ENCODE peak calls at places on chromosomes 16 and 17, in seven cellular contexts. I is breast epithelium, A is AG04450, G is neural crest cell, P is T-helper 17 cell, U is Daoy, Z is GM04504. S is an unnamed sample.

GRCh38 chr17:30600830-30601494 is 123.8 kb downstream of the GOSR1 start:
- DNase-seq in I (no peak), A (no peak), G (no peak), P (no peak), U (peak; percentile 29), Z (no peak), S (peak; percentile 64)

GRCh38 chr16:23453338-23454052 is 506 bp upstream of the COG7 start:
- DNase-seq in I (no peak), A (no peak), G (no peak), P (no peak), U (no peak), Z (no peak), S (peak; percentile 40)

GRCh38 chr17:44850612-44851011 is 2.9 kb downstream of the HIGD1B start:
- DNase-seq in I (no peak), A (no peak), G (no peak), P (no peak), U (no peak), Z (no peak), S (no peak)

GRCh38 chr16:49698931-49699715 is 156.8 kb downstream of the ZNF423 start:
- DNase-seq in I (no peak), A (no peak), G (no peak), P (no peak), U (peak; percentile 72), Z (no peak), S (no peak)

GRCh38 chr16:87471278-87472141 is 21.3 kb downstream of the ZCCHC14 start:
- DNase-seq in I (no peak), A (no peak), G (no peak), P (no peak), U (no peak), Z (no peak), S (no peak)

GRCh38 chr17:27526603-27527002 is 70.4 kb downstream of the KSR1 start:
- DNase-seq in I (no peak), A (no peak), G (no peak), P (no peak), U (no peak), Z (no peak), S (no peak)

GRCh38 chr17:81412490-81413093 is 17.3 kb downstream of the BAHCC1 start:
- DNase-seq in I (no peak), A (no peak), G (no peak), P (no peak), U (peak; percentile 63), Z (no peak), S (peak; percentile 56)

GRCh38 chr17:74526681-74527080 is 4.6 kb downstream of the CD300LB start:
- DNase-seq in I (no peak), A (no peak), G (no peak), P (no peak), U (no peak), Z (no peak), S (no peak)

GRCh38 chr17:37465058-37465616 is 24.6 kb upstream of the DUSP14 start:
- DNase-seq in I (no peak), A (no peak), G (no peak), P (no peak), U (no peak), Z (peak; percentile 68), S (no peak)

GRCh38 chr17:81993726-81994592 is 16.5 kb downstream of the ASPSCR1 start:
- DNase-seq in I (no peak), A (no peak), G (no peak), P (no peak), U (no peak), Z (no peak), S (no peak)

GRCh38 chr17:5241861-5242671 is 7.4 kb upstream of the SCIMP start:
- DNase-seq in I (no peak), A (no peak), G (no peak), P (no peak), U (no peak), Z (no peak), S (peak; percentile 71)

GRCh38 chr16:349211-349610 is 3.3 kb downstream of the AXIN1 start:
- DNase-seq in I (no peak), A (no peak), G (no peak), P (no peak), U (no peak), Z (no peak), S (no peak)

GRCh38 chr17:7380855-7381683 is at the start of gene TNK1:
- DNase-seq in I (peak; percentile 69), A (no peak), G (no peak), P (no peak), U (peak; percentile 29), Z (no peak), S (no peak)

GRCh38 chr16:3101841-3102470 is 2.9 kb upstream of the ZSCAN10 start:
- DNase-seq in I (no peak), A (no peak), G (no peak), P (no peak), U (peak; percentile 29), Z (no peak), S (no peak)

S was measured in Karpas-422.